ENCODE peak calls at places on chromosomes 16 and 17, in nine cellular contexts. One of them, this sample, is unnamed.
A peak's percentile ranks its signal among the peaks of the same experiment; 100 is the strongest.

GRCh38 chr16:66476328-66477027 is 49.4 kb downstream of the BEAN1 start:
- DNase-seq in brain microvascular endothelial cell: no peak
- DNase-seq in psoas muscle: no peak
- DNase-seq in fibroblast of pulmonary artery: no peak
- DNase-seq in NB4: peak; percentile 38
- DNase-seq in mucosa of descending colon: peak; percentile 59
- DNase-seq in AG04449: no peak
- DNase-seq in bronchial epithelial cell: no peak
- DNase-seq in right lobe of liver: peak; percentile 47
- DNase-seq in this sample: no peak

GRCh38 chr17:45332989-45333701 is 16.3 kb upstream of the MAP3K14 start:
- DNase-seq in brain microvascular endothelial cell: no peak
- DNase-seq in psoas muscle: no peak
- DNase-seq in fibroblast of pulmonary artery: no peak
- DNase-seq in NB4: peak; percentile 96
- DNase-seq in mucosa of descending colon: no peak
- DNase-seq in AG04449: no peak
- DNase-seq in bronchial epithelial cell: no peak
- DNase-seq in right lobe of liver: peak; percentile 29
- DNase-seq in this sample: no peak

GRCh38 chr17:41666336-41666680 is 22.4 kb upstream of the EIF1 start:
- DNase-seq in brain microvascular endothelial cell: peak; percentile 53
- DNase-seq in psoas muscle: peak; percentile 56
- DNase-seq in fibroblast of pulmonary artery: peak; percentile 59
- DNase-seq in NB4: peak; percentile 36
- DNase-seq in mucosa of descending colon: peak; percentile 68
- DNase-seq in AG04449: no peak
- DNase-seq in bronchial epithelial cell: no peak
- DNase-seq in right lobe of liver: no peak
- DNase-seq in this sample: no peak

GRCh38 chr16:53220585-53220984 is 165.8 kb downstream of the CHD9 start:
- DNase-seq in brain microvascular endothelial cell: peak; percentile 45
- DNase-seq in psoas muscle: no peak
- DNase-seq in fibroblast of pulmonary artery: peak; percentile 60
- DNase-seq in NB4: peak; percentile 43
- DNase-seq in mucosa of descending colon: no peak
- DNase-seq in AG04449: no peak
- DNase-seq in bronchial epithelial cell: no peak
- DNase-seq in right lobe of liver: no peak
- DNase-seq in this sample: no peak

GRCh38 chr17:42720996-42721583 is 23.8 kb downstream of the EZH1 start:
- DNase-seq in brain microvascular endothelial cell: peak; percentile 55
- DNase-seq in psoas muscle: no peak
- DNase-seq in fibroblast of pulmonary artery: peak; percentile 87
- DNase-seq in NB4: peak; percentile 68
- DNase-seq in mucosa of descending colon: no peak
- DNase-seq in AG04449: no peak
- DNase-seq in bronchial epithelial cell: peak; percentile 73
- DNase-seq in right lobe of liver: no peak
- DNase-seq in this sample: no peak

GRCh38 chr17:4658478-4659305 is 17.2 kb upstream of the ALOX15 start:
- DNase-seq in brain microvascular endothelial cell: peak; percentile 93
- DNase-seq in psoas muscle: no peak
- DNase-seq in fibroblast of pulmonary artery: peak; percentile 77
- DNase-seq in NB4: peak; percentile 64
- DNase-seq in mucosa of descending colon: no peak
- DNase-seq in AG04449: peak; percentile 29
- DNase-seq in bronchial epithelial cell: peak; percentile 58
- DNase-seq in right lobe of liver: no peak
- DNase-seq in this sample: no peak

GRCh38 chr17:55463600-55463999 is 42.0 kb upstream of the MMD start:
- DNase-seq in brain microvascular endothelial cell: no peak
- DNase-seq in psoas muscle: no peak
- DNase-seq in fibroblast of pulmonary artery: no peak
- DNase-seq in NB4: no peak
- DNase-seq in mucosa of descending colon: no peak
- DNase-seq in AG04449: no peak
- DNase-seq in bronchial epithelial cell: no peak
- DNase-seq in right lobe of liver: no peak
- DNase-seq in this sample: no peak

GRCh38 chr17:61294777-61295176 is 104.9 kb upstream of the TBX2 start:
- DNase-seq in brain microvascular endothelial cell: peak; percentile 61
- DNase-seq in psoas muscle: no peak
- DNase-seq in fibroblast of pulmonary artery: peak; percentile 51
- DNase-seq in NB4: no peak
- DNase-seq in mucosa of descending colon: no peak
- DNase-seq in AG04449: no peak
- DNase-seq in bronchial epithelial cell: peak; percentile 71
- DNase-seq in right lobe of liver: no peak
- DNase-seq in this sample: no peak

GRCh38 chr17:17384961-17385360 is 81.8 kb downstream of the NT5M start:
- DNase-seq in brain microvascular endothelial cell: no peak
- DNase-seq in psoas muscle: peak; percentile 30
- DNase-seq in fibroblast of pulmonary artery: no peak
- DNase-seq in NB4: no peak
- DNase-seq in mucosa of descending colon: no peak
- DNase-seq in AG04449: no peak
- DNase-seq in bronchial epithelial cell: no peak
- DNase-seq in right lobe of liver: no peak
- DNase-seq in this sample: no peak

GRCh38 chr16:56255904-56256303 is 64.6 kb downstream of the GNAO1 start:
- DNase-seq in brain microvascular endothelial cell: no peak
- DNase-seq in psoas muscle: no peak
- DNase-seq in fibroblast of pulmonary artery: no peak
- DNase-seq in NB4: no peak
- DNase-seq in mucosa of descending colon: no peak
- DNase-seq in AG04449: no peak
- DNase-seq in bronchial epithelial cell: no peak
- DNase-seq in right lobe of liver: peak; percentile 63
- DNase-seq in this sample: no peak

GRCh38 chr16:56259425-56259779 is 68.1 kb downstream of the GNAO1 start:
- DNase-seq in brain microvascular endothelial cell: no peak
- DNase-seq in psoas muscle: no peak
- DNase-seq in fibroblast of pulmonary artery: no peak
- DNase-seq in NB4: no peak
- DNase-seq in mucosa of descending colon: no peak
- DNase-seq in AG04449: no peak
- DNase-seq in bronchial epithelial cell: no peak
- DNase-seq in right lobe of liver: no peak
- DNase-seq in this sample: no peak

GRCh38 chr16:56258508-56259424 is 67.5 kb downstream of the GNAO1 start:
- DNase-seq in brain microvascular endothelial cell: no peak
- DNase-seq in psoas muscle: no peak
- DNase-seq in fibroblast of pulmonary artery: no peak
- DNase-seq in NB4: no peak
- DNase-seq in mucosa of descending colon: no peak
- DNase-seq in AG04449: no peak
- DNase-seq in bronchial epithelial cell: no peak
- DNase-seq in right lobe of liver: no peak
- DNase-seq in this sample: no peak

GRCh38 chr16:56257260-56257659 is 66.0 kb downstream of the GNAO1 start:
- DNase-seq in brain microvascular endothelial cell: no peak
- DNase-seq in psoas muscle: peak; percentile 74
- DNase-seq in fibroblast of pulmonary artery: no peak
- DNase-seq in NB4: no peak
- DNase-seq in mucosa of descending colon: peak; percentile 55
- DNase-seq in AG04449: no peak
- DNase-seq in bronchial epithelial cell: no peak
- DNase-seq in right lobe of liver: no peak
- DNase-seq in this sample: no peak

DNA sequence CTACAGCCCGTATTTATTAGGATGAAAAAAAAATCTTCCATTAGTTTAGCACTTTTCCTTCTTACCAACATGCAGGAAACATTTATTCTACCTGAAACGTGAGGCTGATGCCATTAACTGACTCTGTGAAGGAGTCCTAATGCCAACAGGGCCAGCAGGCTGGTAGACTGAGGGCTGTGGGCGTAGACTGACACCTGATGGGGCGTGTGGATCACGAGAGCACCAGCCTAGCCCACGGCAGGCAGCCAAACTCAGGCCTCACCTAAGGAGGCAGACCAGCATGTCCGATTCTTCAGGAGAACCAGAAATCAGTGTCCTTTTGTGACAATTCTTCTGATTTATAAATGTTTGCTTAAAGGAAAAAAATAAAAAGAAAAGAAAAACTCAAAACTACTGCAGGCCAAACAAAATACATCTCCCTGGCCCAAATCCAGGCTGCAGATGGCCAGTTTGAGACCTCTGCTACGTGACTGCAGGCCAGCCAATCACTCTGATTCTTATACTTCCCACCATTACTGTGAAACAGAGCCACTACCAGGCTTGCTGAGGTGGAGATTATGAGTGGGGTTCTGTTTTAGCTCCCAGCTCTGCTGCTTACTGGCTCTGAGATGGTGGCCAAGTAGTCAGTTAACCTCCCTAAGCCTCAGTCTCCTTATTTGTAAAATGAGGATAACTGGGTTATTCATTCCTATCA is 66.5 kb downstream of the GNAO1 start:
- DNase-seq in brain microvascular endothelial cell: no peak
- DNase-seq in psoas muscle: no peak
- DNase-seq in fibroblast of pulmonary artery: no peak
- DNase-seq in NB4: no peak
- DNase-seq in mucosa of descending colon: no peak
- DNase-seq in AG04449: no peak
- DNase-seq in bronchial epithelial cell: no peak
- DNase-seq in right lobe of liver: no peak
- DNase-seq in this sample: no peak
- H3K4me3 ChIP-seq in brain microvascular endothelial cell: no peak overlapping the region
- H3K4me3 ChIP-seq in psoas muscle: no peak overlapping the region
- H3K4me3 ChIP-seq in fibroblast of pulmonary artery: no peak overlapping the region
- H3K4me3 ChIP-seq in NB4: no peak overlapping the region
- H3K4me3 ChIP-seq in mucosa of descending colon: no peak overlapping the region
- H3K4me3 ChIP-seq in AG04449: no peak overlapping the region
- H3K4me3 ChIP-seq in bronchial epithelial cell: no peak overlapping the region
- H3K4me3 ChIP-seq in right lobe of liver: no peak overlapping the region
- H3K4me3 ChIP-seq in this sample: no peak overlapping the region

GRCh38 chr17:59619313-59620063 is at the start of gene CLTC:
- DNase-seq in brain microvascular endothelial cell: peak; percentile 89
- DNase-seq in psoas muscle: peak; percentile 96
- DNase-seq in fibroblast of pulmonary artery: peak; percentile 99
- DNase-seq in NB4: peak; percentile 96
- DNase-seq in mucosa of descending colon: peak; percentile 93
- DNase-seq in AG04449: peak; percentile 94
- DNase-seq in bronchial epithelial cell: peak; percentile 89
- DNase-seq in right lobe of liver: peak; percentile 92
- DNase-seq in this sample: peak; percentile 85
- TF ChIP-seq CTCF in brain microvascular endothelial cell: no peak
- TF ChIP-seq CTCF in psoas muscle: no peak
- TF ChIP-seq CTCF in fibroblast of pulmonary artery: no peak
- TF ChIP-seq CTCF in NB4: no peak
- TF ChIP-seq CTCF in mucosa of descending colon: no peak
- TF ChIP-seq CTCF in AG04449: no peak
- TF ChIP-seq CTCF in bronchial epithelial cell: no peak
- TF ChIP-seq CTCF in right lobe of liver: no peak
- TF ChIP-seq CTCF in this sample: no peak

GRCh38 chr16:83011939-83012338 is 385.2 kb downstream of the CDH13 start:
- DNase-seq in brain microvascular endothelial cell: no peak
- DNase-seq in psoas muscle: no peak
- DNase-seq in fibroblast of pulmonary artery: no peak
- DNase-seq in NB4: no peak
- DNase-seq in mucosa of descending colon: no peak
- DNase-seq in AG04449: no peak
- DNase-seq in bronchial epithelial cell: no peak
- DNase-seq in right lobe of liver: no peak
- DNase-seq in this sample: peak; percentile 40
- H3K4me3 ChIP-seq in brain microvascular endothelial cell: no peak overlapping the region
- H3K4me3 ChIP-seq in psoas muscle: no peak overlapping the region
- H3K4me3 ChIP-seq in fibroblast of pulmonary artery: no peak overlapping the region
- H3K4me3 ChIP-seq in NB4: no peak overlapping the region
- H3K4me3 ChIP-seq in mucosa of descending colon: no peak overlapping the region
- H3K4me3 ChIP-seq in AG04449: no peak overlapping the region
- H3K4me3 ChIP-seq in bronchial epithelial cell: no peak overlapping the region
- H3K4me3 ChIP-seq in right lobe of liver: no peak overlapping the region
- H3K4me3 ChIP-seq in this sample: no peak overlapping the region

GRCh38 chr16:28936784-28937155 is 5.0 kb downstream of the CD19 start:
- DNase-seq in brain microvascular endothelial cell: no peak
- DNase-seq in psoas muscle: no peak
- DNase-seq in fibroblast of pulmonary artery: no peak
- DNase-seq in NB4: no peak
- DNase-seq in mucosa of descending colon: no peak
- DNase-seq in AG04449: no peak
- DNase-seq in bronchial epithelial cell: no peak
- DNase-seq in right lobe of liver: no peak
- DNase-seq in this sample: no peak

GRCh38 chr16:28938721-28939120 is 7.0 kb downstream of the CD19 start:
- DNase-seq in brain microvascular endothelial cell: no peak
- DNase-seq in psoas muscle: no peak
- DNase-seq in fibroblast of pulmonary artery: no peak
- DNase-seq in NB4: no peak
- DNase-seq in mucosa of descending colon: no peak
- DNase-seq in AG04449: no peak
- DNase-seq in bronchial epithelial cell: no peak
- DNase-seq in right lobe of liver: no peak
- DNase-seq in this sample: no peak

GRCh38 chr16:28937222-28937876 is 5.6 kb downstream of the CD19 start:
- DNase-seq in brain microvascular endothelial cell: no peak
- DNase-seq in psoas muscle: no peak
- DNase-seq in fibroblast of pulmonary artery: no peak
- DNase-seq in NB4: no peak
- DNase-seq in mucosa of descending colon: no peak
- DNase-seq in AG04449: no peak
- DNase-seq in bronchial epithelial cell: no peak
- DNase-seq in right lobe of liver: no peak
- DNase-seq in this sample: no peak

GRCh38 chr16:28935333-28935732 is 3.6 kb downstream of the CD19 start:
- DNase-seq in brain microvascular endothelial cell: no peak
- DNase-seq in psoas muscle: no peak
- DNase-seq in fibroblast of pulmonary artery: no peak
- DNase-seq in NB4: peak; percentile 56
- DNase-seq in mucosa of descending colon: no peak
- DNase-seq in AG04449: no peak
- DNase-seq in bronchial epithelial cell: no peak
- DNase-seq in right lobe of liver: no peak
- DNase-seq in this sample: no peak

DNA sequence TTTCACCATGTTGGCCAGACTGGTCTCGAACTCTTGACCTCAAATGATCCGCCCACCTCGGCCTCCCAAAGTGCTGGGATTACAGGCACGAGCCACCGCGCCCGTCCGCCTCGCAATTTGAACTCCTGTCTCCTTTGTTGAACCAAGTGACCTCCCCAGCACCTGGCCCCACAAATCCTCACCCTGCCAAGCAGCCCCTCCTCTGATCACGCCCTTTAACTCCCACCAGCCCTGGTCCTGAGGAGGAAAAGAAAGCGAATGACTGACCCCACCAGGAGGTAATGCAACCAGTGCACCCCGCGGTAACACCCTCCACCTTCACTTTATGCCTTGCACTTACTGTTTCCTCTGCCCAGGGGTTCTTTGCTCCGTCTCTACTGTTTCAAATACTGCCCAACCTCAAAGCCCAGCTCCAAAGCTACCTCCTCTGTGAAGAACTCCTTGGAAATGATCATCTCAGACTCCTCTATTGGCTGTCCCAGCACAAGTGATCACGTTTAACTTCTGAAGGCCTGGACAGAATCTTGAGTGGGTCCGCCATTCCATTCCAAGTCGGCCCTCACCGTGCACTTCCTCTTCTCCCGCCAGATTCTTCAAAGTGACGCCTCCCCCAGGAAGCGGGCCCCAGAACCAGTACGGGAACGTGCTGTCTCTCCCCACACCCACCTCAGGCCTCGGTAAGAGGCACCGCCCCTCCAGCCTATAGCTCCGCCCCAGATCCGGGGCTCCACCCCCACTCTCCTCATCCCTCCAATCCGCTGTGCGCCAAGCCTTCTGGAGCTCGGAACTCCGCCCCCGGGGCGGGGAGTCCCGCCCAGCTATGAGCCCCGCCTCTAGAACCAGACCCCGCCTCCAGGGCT is 4.4 kb downstream of the CD19 start:
- DNase-seq in brain microvascular endothelial cell: peak; percentile 35
- DNase-seq in psoas muscle: peak; percentile 94
- DNase-seq in fibroblast of pulmonary artery: peak; percentile 77
- DNase-seq in NB4: peak; percentile 84
- DNase-seq in mucosa of descending colon: peak; percentile 96
- DNase-seq in AG04449: no peak
- DNase-seq in bronchial epithelial cell: peak; percentile 61
- DNase-seq in right lobe of liver: peak; percentile 83
- DNase-seq in this sample: peak; percentile 28
- TF ChIP-seq CTCF in brain microvascular endothelial cell: no peak
- TF ChIP-seq CTCF in psoas muscle: no peak
- TF ChIP-seq CTCF in fibroblast of pulmonary artery: no peak
- TF ChIP-seq CTCF in NB4: no peak
- TF ChIP-seq CTCF in mucosa of descending colon: no peak
- TF ChIP-seq CTCF in AG04449: no peak
- TF ChIP-seq CTCF in bronchial epithelial cell: no peak
- TF ChIP-seq CTCF in right lobe of liver: no peak
- TF ChIP-seq CTCF in this sample: no peak

This sample was measured in BJ.